ENCODE peak calls at places on chromosomes 3 and 15, in seven cellular contexts. C is CD8-positive, alpha-beta memory T cell; K is T47D; L is naive thymus-derived CD8-positive, alpha-beta T cell; Y is mucosa of gallbladder; O is dermis microvascular lymphatic vessel endothelial cell; U is A549. D is an unnamed sample.

GRCh38 chr15:82572311-82572710 is 32.1 kb upstream of the RPS17 start:
- DNase-seq in C (no peak), K (no peak), L (no peak), Y (no peak), O (no peak), U (no peak), D (no peak)

GRCh38 chr3:61927332-61927731 is 366.0 kb downstream of the PTPRG start:
- DNase-seq in C (no peak), K (no peak), L (no peak), Y (peak; percentile 59), O (peak; percentile 49), U (no peak), D (no peak)

GRCh38 chr3:101972430-101973162 is 123.3 kb downstream of the NFKBIZ start:
- DNase-seq in C (no peak), K (no peak), L (no peak), Y (no peak), O (no peak), U (no peak), D (no peak)

GRCh38 chr3:196694941-196695848 is 16.9 kb downstream of the CEP19 start:
- DNase-seq in C (no peak), K (no peak), L (no peak), Y (no peak), O (no peak), U (no peak), D (no peak)

GRCh38 chr15:38205502-38206235 is 47.0 kb upstream of the SPRED1 start:
- DNase-seq in C (no peak), K (no peak), L (no peak), Y (no peak), O (no peak), U (no peak), D (peak; percentile 60)

GRCh38 chr15:82040395-82040794 is 5.4 kb downstream of the MEX3B start:
- DNase-seq in C (no peak), K (no peak), L (no peak), Y (no peak), O (no peak), U (no peak), D (no peak)

GRCh38 chr15:63832620-63833245 is 1.0 kb downstream of the HERC1 start:
- DNase-seq in C (no peak), K (no peak), L (peak; percentile 13), Y (no peak), O (peak; percentile 30), U (no peak), D (no peak)

GRCh38 chr3:142705256-142705655 is 18.6 kb upstream of the TRPC1 start:
- DNase-seq in C (no peak), K (no peak), L (no peak), Y (no peak), O (no peak), U (no peak), D (no peak)

GRCh38 chr3:139839034-139839433 is 96.0 kb upstream of the CLSTN2 start:
- DNase-seq in C (no peak), K (peak; percentile 15), L (no peak), Y (no peak), O (no peak), U (no peak), D (no peak)

GRCh38 chr3:69767571-69767970 is 28.3 kb downstream of the MITF start:
- DNase-seq in C (no peak), K (no peak), L (no peak), Y (peak; percentile 38), O (peak; percentile 58), U (no peak), D (no peak)

GRCh38 chr3:149179225-149179624 is 42.4 kb downstream of the CP start:
- DNase-seq in C (no peak), K (no peak), L (no peak), Y (no peak), O (peak; percentile 82), U (peak; percentile 20), D (no peak)

GRCh38 chr15:43702174-43702573 is 8.5 kb downstream of the CKMT1A start:
- DNase-seq in C (no peak), K (no peak), L (no peak), Y (no peak), O (no peak), U (no peak), D (no peak)

GRCh38 chr3:131804565-131805133 is 230.2 kb downstream of the CPNE4 start:
- DNase-seq in C (no peak), K (no peak), L (no peak), Y (peak; percentile 20), O (no peak), U (no peak), D (no peak)

GRCh38 chr3:188510366-188510765 is 356.4 kb downstream of the LPP start:
- DNase-seq in C (no peak), K (no peak), L (no peak), Y (no peak), O (peak; percentile 91), U (no peak), D (no peak)

GRCh38 chr15:42371125-42371524 is 11.8 kb downstream of the CAPN3 start:
- DNase-seq in C (no peak), K (peak; percentile 45), L (no peak), Y (no peak), O (peak; percentile 19), U (peak; percentile 16), D (no peak)

GRCh38 chr3:38008191-38008701 is 17.7 kb downstream of the VILL start:
- DNase-seq in C (no peak), K (no peak), L (no peak), Y (no peak), O (no peak), U (no peak), D (no peak)

GRCh38 chr15:79916424-79916823 is 19.6 kb upstream of the MTHFS start:
- DNase-seq in C (no peak), K (no peak), L (no peak), Y (no peak), O (peak; percentile 9), U (no peak), D (no peak)

GRCh38 chr3:59920801-59921200 is 871.0 kb upstream of the CFAP20DC start:
- DNase-seq in C (no peak), K (no peak), L (no peak), Y (no peak), O (no peak), U (no peak), D (no peak)

GRCh38 chr3:57983734-57984518 is 24.3 kb upstream of the FLNB start:
- DNase-seq in C (no peak), K (no peak), L (no peak), Y (peak; percentile 61), O (peak; percentile 91), U (peak; percentile 96), D (peak; percentile 98)

GRCh38 chr3:101095703-101096102 is 102.5 kb upstream of the ABI3BP start:
- DNase-seq in C (no peak), K (no peak), L (no peak), Y (no peak), O (no peak), U (no peak), D (no peak)

GRCh38 chr3:143590660-143591059 is 257.6 kb downstream of the SLC9A9 start:
- DNase-seq in C (no peak), K (no peak), L (no peak), Y (no peak), O (no peak), U (no peak), D (no peak)

GRCh38 chr15:90560229-90560771 is 30.6 kb downstream of the CRTC3 start:
- DNase-seq in C (no peak), K (no peak), L (no peak), Y (peak; percentile 81), O (peak; percentile 65), U (peak; percentile 55), D (no peak)

GRCh38 chr15:35690698-35691116 is 144.7 kb upstream of the DPH6 start:
- DNase-seq in C (no peak), K (no peak), L (no peak), Y (no peak), O (peak; percentile 99), U (no peak), D (no peak)

GRCh38 chr15:52254331-52254730 is 41.3 kb downstream of the MYO5C start:
- DNase-seq in C (no peak), K (no peak), L (no peak), Y (no peak), O (no peak), U (peak; percentile 36), D (no peak)

GRCh38 chr3:11328196-11328945 is 56.2 kb downstream of the ATG7 start:
- DNase-seq in C (no peak), K (no peak), L (no peak), Y (no peak), O (peak; percentile 80), U (no peak), D (no peak)

GRCh38 chr3:143750856-143751255 is 97.4 kb downstream of the SLC9A9 start:
- DNase-seq in C (no peak), K (peak; percentile 15), L (no peak), Y (no peak), O (no peak), U (no peak), D (no peak)

GRCh38 chr3:101853971-101854370 is 4.7 kb downstream of the NFKBIZ start:
- DNase-seq in C (no peak), K (no peak), L (no peak), Y (no peak), O (no peak), U (no peak), D (no peak)

GRCh38 chr15:93428135-93428534 is 339.1 kb upstream of the RGMA start:
- DNase-seq in C (no peak), K (no peak), L (no peak), Y (no peak), O (no peak), U (no peak), D (no peak)

D was measured in small intestine.